ENCODE peak calls at places on chromosomes 2 and 18, in ten cellular contexts. Z is OCI-LY7; I is colonic mucosa; Q is lower lobe of right lung; J is osteoblast; N is PC-3; G is heart right ventricle; M is CD4-positive, alpha-beta memory T cell; X is brain microvascular endothelial cell; R is GM23248. T is an unnamed sample.

GRCh38 chr2:222738759-222739292 is 67.4 kb downstream of the MOGAT1 start:
- DNase-seq in M (no peak), X (no peak), Z (no peak), N (no peak), I (peak; percentile 48), G (no peak), R (no peak), Q (no peak), J (peak; percentile 19), T (no peak)

GRCh38 chr2:104844813-104845551 is 8.9 kb upstream of the POU3F3 start:
- DNase-seq in Z (no peak), I (no peak), R (no peak), Q (no peak), X (no peak), M (no peak), J (peak; percentile 88), N (no peak), G (no peak), T (no peak)

GRCh38 chr2:172985139-172985874 is 90.3 kb upstream of the MAP3K20 start:
- DNase-seq in J (peak; percentile 88), M (no peak), X (no peak), G (no peak), R (peak; percentile 88), N (peak; percentile 96), Q (peak; percentile 67), I (no peak), Z (no peak), T (no peak)

GRCh38 chr2:156430978-156431358 is 5.2 kb upstream of the GPD2 start:
- DNase-seq in J (peak; percentile 80), Z (no peak), M (no peak), I (no peak), G (no peak), N (peak; percentile 90), R (peak; percentile 72), Q (no peak), X (no peak), T (no peak)

GRCh38 chr18:13628211-13628610 is 98.1 kb downstream of the FAM210A start:
- DNase-seq in I (no peak), R (no peak), M (no peak), J (no peak), G (no peak), X (no peak), Q (no peak), N (no peak), Z (no peak), T (no peak)

GRCh38 chr2:80943487-80943886 is 638.9 kb upstream of the LRRTM1 start:
- DNase-seq in R (no peak), Q (no peak), G (no peak), N (no peak), J (no peak), Z (no peak), M (no peak), I (no peak), X (no peak), T (no peak)

GRCh38 chr18:70431203-70431624 is 142.4 kb downstream of the SOCS6 start:
- DNase-seq in I (no peak), G (no peak), R (peak; percentile 86), N (no peak), X (no peak), Z (no peak), Q (no peak), M (no peak), J (peak; percentile 72), T (no peak)

GRCh38 chr2:88254437-88255081 is 84.4 kb downstream of the THNSL2 start:
- DNase-seq in N (no peak), G (no peak), Z (no peak), J (peak; percentile 32), I (no peak), Q (no peak), M (no peak), X (no peak), R (no peak), T (no peak)

GRCh38 chr2:169673921-169674320 is 20.3 kb downstream of the CFAP210 start:
- DNase-seq in Q (no peak), J (no peak), M (no peak), R (no peak), N (no peak), X (no peak), G (no peak), Z (no peak), I (no peak), T (no peak)

GRCh38 chr2:27977623-27978312 is 87.2 kb downstream of the BABAM2 start:
- DNase-seq in R (peak; percentile 92), I (no peak), G (no peak), X (peak; percentile 91), M (no peak), N (peak; percentile 96), Z (no peak), Q (no peak), J (peak; percentile 43), T (no peak)

GRCh38 chr2:218648473-218649100 is 10.8 kb downstream of the ZNF142 start:
- DNase-seq in N (peak; percentile 80), G (peak; percentile 46), Z (peak; percentile 67), J (peak; percentile 89), R (peak; percentile 72), I (peak; percentile 53), Q (no peak), M (peak; percentile 45), X (peak; percentile 72), T (peak; percentile 5)

GRCh38 chr18:58225101-58225500 is 181.1 kb downstream of the NEDD4L start:
- DNase-seq in N (peak; percentile 42), I (no peak), X (no peak), G (no peak), M (no peak), Z (no peak), R (peak; percentile 62), Q (no peak), J (peak; percentile 18), T (no peak)

GRCh38 chr2:188665196-188665595 is 309.0 kb upstream of the COL3A1 start:
- DNase-seq in N (no peak), R (peak; percentile 72), Z (no peak), Q (no peak), G (no peak), X (peak; percentile 37), J (peak; percentile 72), M (no peak), I (no peak), T (no peak)
- H3K27ac ChIP-seq in N (no peak overlapping the region), R (no peak overlapping the region), Z (no peak overlapping the region), Q (no peak overlapping the region), G (no peak overlapping the region), X (no peak overlapping the region), J (no peak overlapping the region), M (no peak overlapping the region), I (no peak overlapping the region), T (no peak overlapping the region)

DNA sequence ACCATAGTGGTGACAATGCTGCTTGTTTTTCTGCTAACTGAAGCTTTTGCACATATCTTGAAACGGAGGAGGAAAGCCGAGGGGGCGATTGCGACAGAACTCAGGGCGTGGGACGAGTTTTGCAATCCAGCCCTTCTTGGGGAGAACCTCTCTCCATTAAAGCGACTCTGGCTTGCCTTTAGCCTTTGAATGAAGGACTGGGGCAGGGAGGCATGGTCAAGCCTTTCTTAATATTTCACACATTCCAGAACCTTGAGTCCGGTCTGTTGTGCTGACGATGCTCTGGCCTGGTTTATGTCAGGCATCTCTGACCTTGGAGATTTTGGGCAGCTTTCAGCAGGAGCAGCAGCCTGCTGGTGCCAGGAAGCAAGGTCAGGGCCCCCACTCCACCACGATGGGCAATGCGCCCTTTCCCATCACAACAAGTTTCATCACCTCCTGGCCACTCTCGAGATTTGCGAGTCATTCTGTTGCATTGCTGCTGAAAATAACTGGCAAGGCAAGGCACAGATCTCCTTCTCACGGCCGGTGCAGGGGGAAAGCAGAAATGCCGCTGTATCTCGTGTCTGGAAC is 10.8 kb downstream of the EMILIN2 start:
- DNase-seq in I (peak; percentile 60), Q (peak; percentile 86), G (peak; percentile 71), R (peak; percentile 95), X (peak; percentile 36), N (no peak), J (peak; percentile 90), Z (no peak), M (no peak), T (no peak)
- H3K27ac ChIP-seq in I (peak overlapping the region; percentile 22), Q (peak overlapping the region; percentile 54), G (peak overlapping the region; percentile 77), R (peak overlapping the region; percentile 87), X (peak overlapping the region; percentile 44), N (no peak overlapping the region), J (peak overlapping the region; percentile 78), Z (no peak overlapping the region), M (no peak overlapping the region), T (no peak overlapping the region)

GRCh38 chr2:233988581-233988980 is 61.9 kb upstream of the SPP2 start:
- DNase-seq in Z (no peak), N (no peak), X (no peak), R (no peak), G (no peak), I (no peak), Q (no peak), M (no peak), J (no peak), T (no peak)
- H3K27ac ChIP-seq in Z (no peak overlapping the region), N (no peak overlapping the region), X (no peak overlapping the region), R (no peak overlapping the region), G (no peak overlapping the region), I (no peak overlapping the region), Q (no peak overlapping the region), M (no peak overlapping the region), J (no peak overlapping the region), T (no peak overlapping the region)

GRCh38 chr2:9235388-9236344 is 29.1 kb downstream of the ASAP2 start:
- DNase-seq in M (no peak), R (peak; percentile 64), N (no peak), I (no peak), Z (no peak), X (no peak), G (no peak), J (peak; percentile 83), Q (no peak), T (no peak)
- H3K27ac ChIP-seq in M (no peak overlapping the region), R (peak overlapping the region; percentile 87), N (peak overlapping the region; percentile 96), I (peak overlapping the region; percentile 39), Z (no peak overlapping the region), X (peak overlapping the region; percentile 95), G (peak overlapping the region; percentile 76), J (peak overlapping the region; percentile 96), Q (peak overlapping the region; percentile 74), T (peak overlapping the region; percentile 20)

GRCh38 chr18:65751145-65752085 is 603 bp downstream of the CDH7 start:
- DNase-seq in Q (peak; percentile 36), M (no peak), Z (no peak), I (no peak), N (no peak), G (no peak), X (no peak), R (no peak), J (peak; percentile 55), T (no peak)

GRCh38 chr18:65750421-65751144 is at the start of gene CDH7:
- DNase-seq in M (no peak), G (no peak), Q (peak; percentile 35), R (no peak), N (peak; percentile 60), X (no peak), I (no peak), Z (no peak), J (peak; percentile 27), T (no peak)

GRCh38 chr18:65754121-65754520 is 3.3 kb downstream of the CDH7 start:
- DNase-seq in Q (no peak), X (peak; percentile 11), Z (no peak), J (peak; percentile 56), N (peak; percentile 58), G (no peak), M (no peak), I (no peak), R (no peak), T (no peak)

GRCh38 chr18:65753520-65753919 is 2.7 kb downstream of the CDH7 start:
- DNase-seq in I (peak; percentile 23), X (no peak), R (no peak), J (no peak), G (no peak), N (peak; percentile 76), Z (peak; percentile 2), M (no peak), Q (no peak), T (no peak)

GRCh38 chr18:65752625-65753325 is 2.0 kb downstream of the CDH7 start:
- DNase-seq in M (no peak), G (no peak), I (no peak), X (no peak), Q (no peak), Z (no peak), J (peak; percentile 37), N (no peak), R (no peak), T (no peak)
- H3K27ac ChIP-seq in M (no peak overlapping the region), G (no peak overlapping the region), I (no peak overlapping the region), X (no peak overlapping the region), Q (no peak overlapping the region), Z (no peak overlapping the region), J (no peak overlapping the region), N (no peak overlapping the region), R (no peak overlapping the region), T (no peak overlapping the region)